ENCODE peak calls at places on chromosomes 4 and X, in eight cellular contexts. One of them, this sample, is unnamed.

GRCh38 chr4:41009411-41009810 is 204.9 kb downstream of the APBB2 start:
- DNase-seq in OCI-LY7: no peak
- DNase-seq in fibroblast of gingiva: peak
- DNase-seq in stimulated activated CD8-positive, alpha-beta memory T cell treated with anti-CD3 and anti-CD28 coated beads, Interleukin-15, amount 100 ng/mL, for 24 hours: no peak
- DNase-seq in stimulated activated CD4-positive, alpha-beta T cell treated with anti-CD3 and anti-CD28 coated beads, Interleukin-1b, Interleukin-23, amount 100 ng/mL, for 4 hours: no peak
- DNase-seq in naive thymus-derived CD4-positive, alpha-beta T cell: no peak
- DNase-seq in RWPE2: no peak
- DNase-seq in fibroblast of pulmonary artery: peak
- DNase-seq in this sample: no peak

GRCh38 chr4:66430856-66431255 is 760.6 kb upstream of the EPHA5 start:
- DNase-seq in stimulated activated CD8-positive, alpha-beta memory T cell treated with anti-CD3 and anti-CD28 coated beads, Interleukin-15, amount 100 ng/mL, for 24 hours: no peak
- DNase-seq in fibroblast of gingiva: no peak
- DNase-seq in naive thymus-derived CD4-positive, alpha-beta T cell: no peak
- DNase-seq in fibroblast of pulmonary artery: peak
- DNase-seq in RWPE2: no peak
- DNase-seq in stimulated activated CD4-positive, alpha-beta T cell treated with anti-CD3 and anti-CD28 coated beads, Interleukin-1b, Interleukin-23, amount 100 ng/mL, for 4 hours: no peak
- DNase-seq in OCI-LY7: no peak
- DNase-seq in this sample: peak

GRCh38 chr4:185424905-185425599 is 712 bp downstream of the UFSP2 start:
- DNase-seq in RWPE2: no peak
- DNase-seq in fibroblast of pulmonary artery: peak
- DNase-seq in fibroblast of gingiva: no peak
- DNase-seq in OCI-LY7: peak
- DNase-seq in stimulated activated CD4-positive, alpha-beta T cell treated with anti-CD3 and anti-CD28 coated beads, Interleukin-1b, Interleukin-23, amount 100 ng/mL, for 4 hours: no peak
- DNase-seq in naive thymus-derived CD4-positive, alpha-beta T cell: peak
- DNase-seq in stimulated activated CD8-positive, alpha-beta memory T cell treated with anti-CD3 and anti-CD28 coated beads, Interleukin-15, amount 100 ng/mL, for 24 hours: no peak
- DNase-seq in this sample: no peak

GRCh38 chr4:39763714-39764572 is 66.0 kb downstream of the UBE2K start:
- DNase-seq in fibroblast of gingiva: no peak
- DNase-seq in stimulated activated CD4-positive, alpha-beta T cell treated with anti-CD3 and anti-CD28 coated beads, Interleukin-1b, Interleukin-23, amount 100 ng/mL, for 4 hours: no peak
- DNase-seq in naive thymus-derived CD4-positive, alpha-beta T cell: no peak
- DNase-seq in fibroblast of pulmonary artery: no peak
- DNase-seq in OCI-LY7: peak
- DNase-seq in RWPE2: no peak
- DNase-seq in stimulated activated CD8-positive, alpha-beta memory T cell treated with anti-CD3 and anti-CD28 coated beads, Interleukin-15, amount 100 ng/mL, for 24 hours: no peak
- DNase-seq in this sample: no peak

GRCh38 chr4:163164591-163164990 is 2.1 kb downstream of the NAF1 start:
- DNase-seq in fibroblast of gingiva: peak
- DNase-seq in fibroblast of pulmonary artery: no peak
- DNase-seq in stimulated activated CD4-positive, alpha-beta T cell treated with anti-CD3 and anti-CD28 coated beads, Interleukin-1b, Interleukin-23, amount 100 ng/mL, for 4 hours: no peak
- DNase-seq in RWPE2: no peak
- DNase-seq in naive thymus-derived CD4-positive, alpha-beta T cell: no peak
- DNase-seq in OCI-LY7: no peak
- DNase-seq in stimulated activated CD8-positive, alpha-beta memory T cell treated with anti-CD3 and anti-CD28 coated beads, Interleukin-15, amount 100 ng/mL, for 24 hours: no peak
- DNase-seq in this sample: no peak

GRCh38 chrX:153966283-153966688 is 5.3 kb downstream of the HCFC1 start:
- DNase-seq in RWPE2: no peak
- DNase-seq in stimulated activated CD8-positive, alpha-beta memory T cell treated with anti-CD3 and anti-CD28 coated beads, Interleukin-15, amount 100 ng/mL, for 24 hours: no peak
- DNase-seq in fibroblast of gingiva: no peak
- DNase-seq in fibroblast of pulmonary artery: no peak
- DNase-seq in naive thymus-derived CD4-positive, alpha-beta T cell: no peak
- DNase-seq in OCI-LY7: no peak
- DNase-seq in stimulated activated CD4-positive, alpha-beta T cell treated with anti-CD3 and anti-CD28 coated beads, Interleukin-1b, Interleukin-23, amount 100 ng/mL, for 4 hours: no peak
- DNase-seq in this sample: no peak

GRCh38 chr4:57156242-57156990 is 46.2 kb upstream of the IGFBP7 start:
- DNase-seq in naive thymus-derived CD4-positive, alpha-beta T cell: no peak
- DNase-seq in fibroblast of gingiva: no peak
- DNase-seq in RWPE2: no peak
- DNase-seq in stimulated activated CD8-positive, alpha-beta memory T cell treated with anti-CD3 and anti-CD28 coated beads, Interleukin-15, amount 100 ng/mL, for 24 hours: no peak
- DNase-seq in OCI-LY7: no peak
- DNase-seq in stimulated activated CD4-positive, alpha-beta T cell treated with anti-CD3 and anti-CD28 coated beads, Interleukin-1b, Interleukin-23, amount 100 ng/mL, for 4 hours: no peak
- DNase-seq in fibroblast of pulmonary artery: no peak
- DNase-seq in this sample: no peak

GRCh38 chrX:119606508-119607389 is 525 bp upstream of the NKRF start:
- DNase-seq in stimulated activated CD4-positive, alpha-beta T cell treated with anti-CD3 and anti-CD28 coated beads, Interleukin-1b, Interleukin-23, amount 100 ng/mL, for 4 hours: no peak
- DNase-seq in OCI-LY7: no peak
- DNase-seq in stimulated activated CD8-positive, alpha-beta memory T cell treated with anti-CD3 and anti-CD28 coated beads, Interleukin-15, amount 100 ng/mL, for 24 hours: no peak
- DNase-seq in naive thymus-derived CD4-positive, alpha-beta T cell: no peak
- DNase-seq in RWPE2: no peak
- DNase-seq in fibroblast of gingiva: peak
- DNase-seq in fibroblast of pulmonary artery: no peak
- DNase-seq in this sample: no peak

GRCh38 chrX:50117477-50117876 is 83.3 kb downstream of the AKAP4 start:
- DNase-seq in naive thymus-derived CD4-positive, alpha-beta T cell: no peak
- DNase-seq in OCI-LY7: no peak
- DNase-seq in fibroblast of pulmonary artery: no peak
- DNase-seq in stimulated activated CD4-positive, alpha-beta T cell treated with anti-CD3 and anti-CD28 coated beads, Interleukin-1b, Interleukin-23, amount 100 ng/mL, for 4 hours: no peak
- DNase-seq in RWPE2: no peak
- DNase-seq in stimulated activated CD8-positive, alpha-beta memory T cell treated with anti-CD3 and anti-CD28 coated beads, Interleukin-15, amount 100 ng/mL, for 24 hours: no peak
- DNase-seq in fibroblast of gingiva: no peak
- DNase-seq in this sample: peak

GRCh38 chrX:34559325-34559724 is 97.8 kb downstream of the TMEM47 start:
- DNase-seq in fibroblast of pulmonary artery: peak
- DNase-seq in naive thymus-derived CD4-positive, alpha-beta T cell: no peak
- DNase-seq in stimulated activated CD8-positive, alpha-beta memory T cell treated with anti-CD3 and anti-CD28 coated beads, Interleukin-15, amount 100 ng/mL, for 24 hours: no peak
- DNase-seq in OCI-LY7: no peak
- DNase-seq in stimulated activated CD4-positive, alpha-beta T cell treated with anti-CD3 and anti-CD28 coated beads, Interleukin-1b, Interleukin-23, amount 100 ng/mL, for 4 hours: no peak
- DNase-seq in fibroblast of gingiva: peak
- DNase-seq in RWPE2: no peak
- DNase-seq in this sample: peak

GRCh38 chr4:76055005-76055404 is 19.1 kb upstream of the CXCL11 start:
- DNase-seq in stimulated activated CD4-positive, alpha-beta T cell treated with anti-CD3 and anti-CD28 coated beads, Interleukin-1b, Interleukin-23, amount 100 ng/mL, for 4 hours: no peak
- DNase-seq in fibroblast of gingiva: no peak
- DNase-seq in naive thymus-derived CD4-positive, alpha-beta T cell: no peak
- DNase-seq in RWPE2: no peak
- DNase-seq in stimulated activated CD8-positive, alpha-beta memory T cell treated with anti-CD3 and anti-CD28 coated beads, Interleukin-15, amount 100 ng/mL, for 24 hours: no peak
- DNase-seq in OCI-LY7: peak
- DNase-seq in fibroblast of pulmonary artery: no peak
- DNase-seq in this sample: no peak

GRCh38 chrX:115968436-115969252 is 201.9 kb upstream of the AGTR2 start:
- DNase-seq in stimulated activated CD4-positive, alpha-beta T cell treated with anti-CD3 and anti-CD28 coated beads, Interleukin-1b, Interleukin-23, amount 100 ng/mL, for 4 hours: no peak
- DNase-seq in fibroblast of gingiva: peak
- DNase-seq in OCI-LY7: no peak
- DNase-seq in fibroblast of pulmonary artery: peak
- DNase-seq in RWPE2: no peak
- DNase-seq in stimulated activated CD8-positive, alpha-beta memory T cell treated with anti-CD3 and anti-CD28 coated beads, Interleukin-15, amount 100 ng/mL, for 24 hours: no peak
- DNase-seq in naive thymus-derived CD4-positive, alpha-beta T cell: no peak
- DNase-seq in this sample: peak

GRCh38 chr4:164301430-164301829 is 452.5 kb upstream of the SMIM31 start:
- DNase-seq in fibroblast of gingiva: no peak
- DNase-seq in fibroblast of pulmonary artery: no peak
- DNase-seq in stimulated activated CD4-positive, alpha-beta T cell treated with anti-CD3 and anti-CD28 coated beads, Interleukin-1b, Interleukin-23, amount 100 ng/mL, for 4 hours: no peak
- DNase-seq in stimulated activated CD8-positive, alpha-beta memory T cell treated with anti-CD3 and anti-CD28 coated beads, Interleukin-15, amount 100 ng/mL, for 24 hours: no peak
- DNase-seq in RWPE2: no peak
- DNase-seq in naive thymus-derived CD4-positive, alpha-beta T cell: no peak
- DNase-seq in OCI-LY7: no peak
- DNase-seq in this sample: no peak

GRCh38 chr4:181957088-181957487 is 286.1 kb upstream of the TENM3 start:
- DNase-seq in RWPE2: no peak
- DNase-seq in fibroblast of pulmonary artery: peak
- DNase-seq in naive thymus-derived CD4-positive, alpha-beta T cell: no peak
- DNase-seq in stimulated activated CD8-positive, alpha-beta memory T cell treated with anti-CD3 and anti-CD28 coated beads, Interleukin-15, amount 100 ng/mL, for 24 hours: no peak
- DNase-seq in stimulated activated CD4-positive, alpha-beta T cell treated with anti-CD3 and anti-CD28 coated beads, Interleukin-1b, Interleukin-23, amount 100 ng/mL, for 4 hours: no peak
- DNase-seq in fibroblast of gingiva: peak
- DNase-seq in OCI-LY7: no peak
- DNase-seq in this sample: no peak

GRCh38 chr4:127196656-127197352 is 436.0 kb upstream of the INTU start:
- DNase-seq in stimulated activated CD8-positive, alpha-beta memory T cell treated with anti-CD3 and anti-CD28 coated beads, Interleukin-15, amount 100 ng/mL, for 24 hours: no peak
- DNase-seq in naive thymus-derived CD4-positive, alpha-beta T cell: no peak
- DNase-seq in OCI-LY7: no peak
- DNase-seq in fibroblast of pulmonary artery: no peak
- DNase-seq in stimulated activated CD4-positive, alpha-beta T cell treated with anti-CD3 and anti-CD28 coated beads, Interleukin-1b, Interleukin-23, amount 100 ng/mL, for 4 hours: no peak
- DNase-seq in RWPE2: no peak
- DNase-seq in fibroblast of gingiva: no peak
- DNase-seq in this sample: no peak

GRCh38 chrX:80578518-80579105 is 158.4 kb downstream of the TENT5D start:
- DNase-seq in fibroblast of pulmonary artery: peak
- DNase-seq in stimulated activated CD4-positive, alpha-beta T cell treated with anti-CD3 and anti-CD28 coated beads, Interleukin-1b, Interleukin-23, amount 100 ng/mL, for 4 hours: no peak
- DNase-seq in fibroblast of gingiva: no peak
- DNase-seq in OCI-LY7: peak
- DNase-seq in stimulated activated CD8-positive, alpha-beta memory T cell treated with anti-CD3 and anti-CD28 coated beads, Interleukin-15, amount 100 ng/mL, for 24 hours: no peak
- DNase-seq in naive thymus-derived CD4-positive, alpha-beta T cell: peak
- DNase-seq in RWPE2: no peak
- DNase-seq in this sample: peak

GRCh38 chr4:141860974-141861373 is 224.6 kb downstream of the IL15 start:
- DNase-seq in stimulated activated CD8-positive, alpha-beta memory T cell treated with anti-CD3 and anti-CD28 coated beads, Interleukin-15, amount 100 ng/mL, for 24 hours: no peak
- DNase-seq in naive thymus-derived CD4-positive, alpha-beta T cell: no peak
- DNase-seq in fibroblast of gingiva: no peak
- DNase-seq in RWPE2: no peak
- DNase-seq in OCI-LY7: no peak
- DNase-seq in fibroblast of pulmonary artery: no peak
- DNase-seq in stimulated activated CD4-positive, alpha-beta T cell treated with anti-CD3 and anti-CD28 coated beads, Interleukin-1b, Interleukin-23, amount 100 ng/mL, for 4 hours: no peak
- DNase-seq in this sample: no peak

GRCh38 chr4:4439782-4440181 is 52.9 kb downstream of the NSG1 start:
- DNase-seq in fibroblast of pulmonary artery: no peak
- DNase-seq in stimulated activated CD8-positive, alpha-beta memory T cell treated with anti-CD3 and anti-CD28 coated beads, Interleukin-15, amount 100 ng/mL, for 24 hours: no peak
- DNase-seq in stimulated activated CD4-positive, alpha-beta T cell treated with anti-CD3 and anti-CD28 coated beads, Interleukin-1b, Interleukin-23, amount 100 ng/mL, for 4 hours: no peak
- DNase-seq in OCI-LY7: no peak
- DNase-seq in RWPE2: no peak
- DNase-seq in fibroblast of gingiva: no peak
- DNase-seq in naive thymus-derived CD4-positive, alpha-beta T cell: no peak
- DNase-seq in this sample: no peak

GRCh38 chr4:66974665-66975064 is 570.6 kb downstream of the CENPC start:
- DNase-seq in fibroblast of gingiva: no peak
- DNase-seq in stimulated activated CD8-positive, alpha-beta memory T cell treated with anti-CD3 and anti-CD28 coated beads, Interleukin-15, amount 100 ng/mL, for 24 hours: no peak
- DNase-seq in naive thymus-derived CD4-positive, alpha-beta T cell: no peak
- DNase-seq in RWPE2: no peak
- DNase-seq in fibroblast of pulmonary artery: no peak
- DNase-seq in OCI-LY7: no peak
- DNase-seq in stimulated activated CD4-positive, alpha-beta T cell treated with anti-CD3 and anti-CD28 coated beads, Interleukin-1b, Interleukin-23, amount 100 ng/mL, for 4 hours: no peak
- DNase-seq in this sample: no peak

This sample was measured in hepatocyte.